ENCODE peak calls at places on chromosomes 13 and 19, in four cellular contexts. O, A, G and R are unnamed samples.

GRCh38 chr19:51784922-51785690 is 9.9 kb upstream of the FPR3 start:
- DNase-seq in O (peak; percentile 32), G (no peak), A (no peak), R (no peak)

GRCh38 chr19:7863157-7863970 is 10.8 kb downstream of the PRR36 start:
- DNase-seq in O (no peak), G (peak; percentile 82), A (no peak), R (no peak)

GRCh38 chr19:18306209-18306902 is 16.5 kb downstream of the LSM4 start:
- DNase-seq in A (no peak), O (no peak), G (no peak), R (no peak)

GRCh38 chr19:46229442-46229841 is at the start of gene IGFL1:
- DNase-seq in O (no peak), A (no peak), G (no peak), R (no peak)

GRCh38 chr19:49167857-49168409 is 10.3 kb downstream of the TRPM4 start:
- DNase-seq in G (no peak), A (no peak), O (no peak), R (no peak)

GRCh38 chr13:78401833-78402232 is 201.5 kb downstream of the POU4F1 start:
- DNase-seq in A (no peak), O (no peak), G (no peak), R (no peak)

GRCh38 chr19:34332027-34332786 is 32.8 kb upstream of the GPI start:
- DNase-seq in A (no peak), G (no peak), O (no peak), R (no peak)

GRCh38 chr19:6707011-6707657 is 13.3 kb downstream of the C3 start:
- DNase-seq in A (no peak), G (no peak), O (no peak), R (no peak)

GRCh38 chr19:45047188-45047797 is 8.4 kb downstream of the CLASRP start:
- DNase-seq in O (peak; percentile 34), G (no peak), A (no peak), R (no peak)

GRCh38 chr13:112767506-112768471 is 78.0 kb downstream of the ATP11A start:
- DNase-seq in G (no peak), A (no peak), O (peak; percentile 17), R (no peak)

GRCh38 chr13:107873908-107874307 is 341.4 kb downstream of the LIG4 start:
- DNase-seq in A (no peak), O (no peak), G (no peak), R (no peak)

GRCh38 chr19:3186377-3186688 is 603 bp downstream of the NCLN start:
- DNase-seq in O (no peak), A (no peak), G (no peak), R (no peak)

GRCh38 chr19:58170860-58171259 is 12.0 kb upstream of the ZNF274 start:
- DNase-seq in A (no peak), O (no peak), G (no peak), R (no peak)

GRCh38 chr19:42601811-42602443 is 7.2 kb upstream of the CEACAM8 start:
- DNase-seq in A (peak; percentile 9), G (no peak), O (no peak), R (peak; percentile 20)

GRCh38 chr19:38663957-38664502 is 16.6 kb downstream of the ACTN4 start:
- DNase-seq in G (no peak), O (no peak), A (no peak), R (no peak)

GRCh38 chr19:16429066-16429758 is 42.6 kb downstream of the EPS15L1 start:
- DNase-seq in A (no peak), O (no peak), G (no peak), R (no peak)

GRCh38 chr19:47195462-47195861 is 35.5 kb downstream of the BBC3 start:
- DNase-seq in A (no peak), G (no peak), O (no peak), R (no peak)

GRCh38 chr19:51573331-51573730 is 2.2 kb downstream of the ZNF175 start:
- DNase-seq in O (no peak), A (no peak), G (no peak), R (no peak)

GRCh38 chr19:51150627-51151026 is 8.5 kb downstream of the SIGLEC7 start:
- DNase-seq in O (no peak), G (no peak), A (no peak), R (no peak)

GRCh38 chr19:52941941-52942370 is 18.7 kb upstream of the ZNF888 start:
- DNase-seq in A (no peak), G (peak; percentile 70), O (no peak), R (no peak)

GRCh38 chr13:113519556-113519955 is 29.0 kb upstream of the DCUN1D2 start:
- DNase-seq in O (no peak), A (no peak), G (no peak), R (no peak)

GRCh38 chr19:50419022-50419579 is 363 bp downstream of the SPIB start:
- DNase-seq in G (no peak), A (no peak), O (no peak), R (no peak)

GRCh38 chr13:27641711-27642502 is 20.2 kb downstream of the POLR1D start:
- DNase-seq in A (peak; percentile 91), O (no peak), G (no peak), R (no peak)

GRCh38 chr13:113032291-113032690 is 63.3 kb downstream of the MCF2L start:
- DNase-seq in A (no peak), O (no peak), G (no peak), R (no peak)

GRCh38 chr13:89932902-89933301 is 1414.6 kb upstream of the MIR17HG start:
- DNase-seq in G (no peak), O (no peak), A (no peak), R (no peak)

GRCh38 chr19:38949580-38950367 is 19.0 kb downstream of the MRPS12 start:
- DNase-seq in A (no peak), G (peak; percentile 99), O (no peak), R (peak; percentile 74)

GRCh38 chr13:46831588-46832194 is 34.7 kb upstream of the ESD start:
- DNase-seq in G (peak; percentile 67), A (peak; percentile 22), O (no peak), R (peak; percentile 25)

GRCh38 chr13:35554972-35555623 is 78.6 kb upstream of the MAB21L1 start:
- DNase-seq in O (no peak), G (no peak), A (no peak), R (no peak)

GRCh38 chr13:101127741-101128353 is 288.5 kb downstream of the NALCN start:
- DNase-seq in A (peak; percentile 33), O (no peak), G (no peak), R (peak; percentile 44)

GRCh38 chr13:79543883-79544282 is 62.9 kb downstream of the NDFIP2 start:
- DNase-seq in A (no peak), O (no peak), G (no peak), R (no peak)

GRCh38 chr19:4749870-4750269 is 26.2 kb upstream of the DPP9 start:
- DNase-seq in G (no peak), A (no peak), O (no peak), R (no peak)

GRCh38 chr13:28531195-28531955 is 36.4 kb upstream of the FLT1 start:
- DNase-seq in O (no peak), G (peak; percentile 81), A (no peak), R (no peak)

GRCh38 chr19:9721861-9722260 is 46.7 kb downstream of the ZNF846 start:
- DNase-seq in G (no peak), A (no peak), O (peak; percentile 1), R (no peak)

GRCh38 chr13:44932850-44933251 is 56.4 kb downstream of the NUFIP1 start:
- DNase-seq in O (no peak), G (no peak), A (no peak), R (no peak)
- H3K9ac ChIP-seq in O (no peak overlapping the region), G (no peak overlapping the region), A (no peak overlapping the region), R (no peak overlapping the region)

DNA sequence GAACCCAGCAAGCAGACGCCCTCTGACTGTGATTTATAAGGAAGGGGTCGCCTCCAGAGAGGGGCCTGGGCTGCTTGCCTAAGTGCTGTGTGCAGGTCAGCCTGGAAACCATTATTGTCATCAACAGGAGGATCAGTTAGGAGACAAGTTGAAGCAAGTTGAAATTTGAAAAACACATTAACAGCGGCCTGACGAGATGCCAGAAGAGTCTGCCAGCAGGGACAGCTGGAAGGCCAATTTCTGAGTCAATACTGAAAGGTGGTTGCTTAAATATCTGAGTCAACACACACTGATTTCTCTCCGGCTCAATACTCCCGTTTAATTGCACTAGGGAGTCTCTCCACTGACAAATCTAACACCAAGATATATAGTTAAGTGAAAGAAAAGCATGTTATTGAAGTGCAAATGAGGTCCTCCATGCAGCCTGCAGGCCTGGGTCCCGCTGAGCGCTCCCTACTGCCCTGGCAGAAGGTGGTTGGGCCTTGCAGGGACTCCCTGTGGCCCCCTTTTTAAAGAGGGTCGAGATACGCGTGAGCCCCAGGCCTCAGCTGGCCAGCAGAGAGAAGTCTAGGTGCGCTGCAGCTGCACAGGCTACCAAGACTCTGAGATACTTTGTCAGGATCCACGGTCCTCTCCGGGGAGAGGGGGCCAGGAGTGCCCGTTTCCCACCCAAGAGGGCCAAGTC is 91.1 kb downstream of the RNASEH2B start:
- DNase-seq in G (no peak), A (no peak), O (no peak), R (no peak)
- TF ChIP-seq SUZ12 in G (no peak), A (no peak), O (no peak), R (no peak)

DNA sequence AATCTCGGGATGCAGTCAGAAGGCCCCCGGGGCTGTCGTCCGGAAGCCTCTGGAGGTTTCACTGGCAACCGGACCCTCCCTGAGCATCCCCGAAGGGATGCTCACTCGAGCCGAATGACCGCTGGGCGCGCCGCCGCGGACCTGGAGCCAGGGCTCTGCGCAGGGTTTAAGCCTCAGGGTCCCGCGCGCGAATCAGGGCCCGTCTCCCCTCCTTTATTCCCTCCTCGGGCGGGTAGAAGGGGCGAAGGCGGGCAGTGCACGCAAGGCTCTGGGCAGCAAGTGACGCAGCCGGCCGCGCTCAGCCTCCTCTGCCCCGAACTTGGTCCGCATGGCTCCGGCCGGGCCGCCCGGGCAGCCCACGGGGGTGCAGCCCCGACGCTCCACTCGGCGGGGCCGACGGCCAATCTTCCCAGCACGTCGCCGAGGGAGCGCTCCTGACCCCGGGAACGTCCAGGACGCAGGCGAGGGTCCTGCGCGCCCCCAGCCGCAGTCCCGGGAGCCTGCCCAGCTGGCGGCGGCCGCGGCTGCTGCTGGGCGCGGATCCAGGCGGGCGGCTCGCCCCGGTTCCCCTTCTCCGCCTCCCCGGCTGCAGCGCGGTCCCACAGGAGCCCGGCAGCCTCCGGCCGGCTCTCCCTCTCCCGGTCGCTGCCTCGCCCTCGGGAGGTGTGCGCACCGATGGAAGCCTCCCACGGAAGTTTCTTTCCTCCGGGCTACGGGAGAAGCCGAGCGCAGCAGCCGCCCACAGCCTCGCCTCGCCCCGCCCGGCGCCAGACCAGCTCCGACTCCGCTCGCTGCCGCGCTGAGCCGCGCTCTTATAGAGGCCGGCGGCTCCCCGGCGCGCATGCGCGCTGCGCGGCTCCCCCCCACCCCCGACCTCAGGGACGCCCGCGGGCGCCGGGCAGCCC is at the start of gene SHISA2:
- DNase-seq in G (peak; percentile 79), A (no peak), O (no peak), R (no peak)
- H3K9ac ChIP-seq in G (peak within 1 kb of the TSS; percentile 16), A (no peak within 1 kb of the TSS), O (no peak within 1 kb of the TSS), R (peak within 1 kb of the TSS; percentile 80)

DNA sequence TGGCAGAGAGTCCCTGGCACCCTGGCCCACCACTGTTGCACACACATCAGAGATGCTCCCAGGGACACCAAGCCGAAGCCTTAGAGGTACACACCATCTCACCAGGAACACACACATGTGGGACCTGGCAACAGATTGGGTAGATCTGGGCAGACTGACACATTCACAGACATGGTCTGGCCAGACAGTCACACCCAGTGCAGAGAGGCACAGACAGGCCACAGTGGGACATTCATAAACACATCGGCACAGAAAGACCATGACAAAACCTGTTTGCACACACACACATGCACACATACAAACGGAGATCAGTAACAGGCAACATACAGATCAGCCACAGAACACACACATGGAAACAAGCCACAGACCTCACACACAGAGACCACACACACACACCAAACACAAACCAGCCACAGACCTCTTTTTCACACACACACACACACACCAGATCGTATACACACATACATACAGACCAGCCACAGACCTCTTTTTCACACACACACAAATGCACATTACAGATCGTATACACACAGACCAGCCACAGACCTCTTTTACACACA is 6.3 kb upstream of the JUNB start:
- DNase-seq in G (no peak), O (no peak), A (no peak), R (no peak)
- TF ChIP-seq SUZ12 in G (no peak), O (no peak), A (no peak), R (no peak)